ENCODE peak calls at places on chromosome 12, in four cellular contexts. One of them, this sample, is unnamed.
A peak's percentile ranks its signal among the peaks of the same experiment; 100 is the strongest.

GRCh38 chr12:62724947-62725447 is 210.0 kb downstream of the PPM1H start:
- DNase-seq in ascending aorta: no peak
- DNase-seq in uterus: peak; percentile 76
- DNase-seq in aorta: no peak
- DNase-seq in this sample: no peak

GRCh38 chr12:20248646-20249045 is 119.7 kb upstream of the PDE3A start:
- DNase-seq in ascending aorta: no peak
- DNase-seq in uterus: no peak
- DNase-seq in aorta: no peak
- DNase-seq in this sample: no peak

GRCh38 chr12:54324617-54325441 is at the start of gene COPZ1:
- DNase-seq in ascending aorta: peak; percentile 97
- DNase-seq in uterus: peak; percentile 98
- DNase-seq in aorta: peak; percentile 97
- DNase-seq in this sample: peak; percentile 96

GRCh38 chr12:126389215-126389841 is 1324.1 kb downstream of the AACS start:
- DNase-seq in ascending aorta: no peak
- DNase-seq in uterus: no peak
- DNase-seq in aorta: no peak
- DNase-seq in this sample: no peak

GRCh38 chr12:23950011-23950774 is 723 bp upstream of the SOX5 start:
- DNase-seq in ascending aorta: no peak
- DNase-seq in uterus: no peak
- DNase-seq in aorta: no peak
- DNase-seq in this sample: no peak

GRCh38 chr12:49304161-49304560 is 9.2 kb downstream of the PRPH start:
- DNase-seq in ascending aorta: no peak
- DNase-seq in uterus: no peak
- DNase-seq in aorta: peak; percentile 5
- DNase-seq in this sample: no peak

GRCh38 chr12:131046813-131047788 is 93.4 kb downstream of the ADGRD1 start:
- DNase-seq in ascending aorta: no peak
- DNase-seq in uterus: no peak
- DNase-seq in aorta: peak; percentile 81
- DNase-seq in this sample: peak; percentile 25

GRCh38 chr12:77754086-77754485 is 76.6 kb upstream of the NAV3 start:
- DNase-seq in ascending aorta: no peak
- DNase-seq in uterus: no peak
- DNase-seq in aorta: no peak
- DNase-seq in this sample: no peak

DNA sequence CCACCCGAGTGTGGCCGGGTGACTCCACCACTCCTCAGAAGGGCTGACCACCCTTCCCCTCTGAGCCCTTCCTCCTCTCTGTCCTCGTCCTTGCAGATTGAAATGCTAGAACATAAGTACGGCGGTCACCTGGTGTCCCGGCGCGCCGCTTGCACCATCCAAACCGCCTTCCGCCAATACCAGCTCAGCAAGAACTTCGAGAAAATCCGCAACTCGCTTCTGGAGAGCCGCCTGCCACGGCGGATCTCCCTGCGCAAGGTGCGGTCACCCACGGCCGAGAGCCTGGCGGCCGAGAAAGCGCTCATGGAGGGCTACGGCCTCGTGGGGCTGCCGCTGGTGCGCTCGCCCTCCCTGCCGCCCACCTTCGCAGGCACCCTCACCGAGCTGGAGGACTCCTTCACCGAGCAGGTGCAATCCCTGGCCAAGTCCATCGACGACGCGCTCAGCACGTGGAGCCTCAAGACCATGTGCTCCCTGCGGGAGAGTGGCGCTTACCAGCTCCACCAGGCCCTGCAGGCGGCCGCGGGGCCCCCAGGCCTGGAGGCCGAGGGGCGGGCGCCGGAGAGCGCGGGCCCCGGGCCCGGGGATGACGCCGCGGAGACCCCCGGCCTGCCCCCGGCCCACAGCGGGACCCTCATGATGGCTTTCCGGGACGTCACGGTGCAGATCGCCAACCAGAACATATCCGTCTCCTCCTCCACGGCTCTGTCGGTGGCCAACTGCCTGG is 71.8 kb downstream of the IQSEC3 start:
- DNase-seq in ascending aorta: no peak
- DNase-seq in uterus: no peak
- DNase-seq in aorta: no peak
- DNase-seq in this sample: no peak
- H3K27me3 ChIP-seq in ascending aorta: no peaks in the 10 kb centered on the region
- H3K27me3 ChIP-seq in uterus: no peaks in the 10 kb centered on the region
- H3K27me3 ChIP-seq in aorta: no peaks in the 10 kb centered on the region
- H3K27me3 ChIP-seq in this sample: peaks cover 27% of the 10 kb centered on the region

DNA sequence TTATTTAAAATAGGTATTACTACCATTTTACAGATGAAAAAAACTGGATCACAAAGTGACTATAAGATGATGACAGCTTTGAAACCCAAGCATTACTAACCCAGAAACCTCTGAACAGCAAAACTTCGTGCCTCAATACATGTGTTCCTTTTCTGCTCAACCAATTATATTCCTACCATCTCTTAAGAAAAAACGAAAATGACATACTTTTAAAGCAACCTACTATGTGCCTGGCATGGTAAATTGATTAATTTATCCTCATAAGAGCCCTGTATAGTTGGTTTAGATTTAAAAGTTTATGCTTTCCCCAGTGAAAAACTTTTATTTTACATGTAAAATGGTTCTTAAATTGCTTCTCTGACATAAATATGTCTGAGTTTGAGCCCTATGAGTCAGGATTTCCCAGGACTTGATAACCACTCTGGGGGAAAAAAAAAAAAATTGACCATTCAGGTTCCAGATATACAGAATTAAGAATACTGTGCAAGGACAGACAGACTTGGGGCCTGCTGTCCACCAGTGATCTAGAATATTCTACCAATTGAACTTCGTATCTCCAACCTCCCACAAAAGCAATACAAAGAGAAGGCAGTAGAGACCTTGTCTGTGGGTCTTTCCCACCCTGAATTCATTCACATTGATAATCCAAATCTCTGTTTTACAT is 4.3 kb downstream of the SINHCAF start:
- DNase-seq in ascending aorta: no peak
- DNase-seq in uterus: no peak
- DNase-seq in aorta: no peak
- DNase-seq in this sample: no peak
- H3K4me1 ChIP-seq in ascending aorta: no peaks in the 10 kb centered on the region
- H3K4me1 ChIP-seq in uterus: no peaks in the 10 kb centered on the region
- H3K4me1 ChIP-seq in aorta: no peaks in the 10 kb centered on the region
- H3K4me1 ChIP-seq in this sample: peaks cover 11% of the 10 kb centered on the region

GRCh38 chr12:22255097-22255496 is 79.4 kb downstream of the ST8SIA1 start:
- DNase-seq in ascending aorta: no peak
- DNase-seq in uterus: no peak
- DNase-seq in aorta: no peak
- DNase-seq in this sample: no peak

GRCh38 chr12:22256076-22256475 is 78.4 kb downstream of the ST8SIA1 start:
- DNase-seq in ascending aorta: no peak
- DNase-seq in uterus: no peak
- DNase-seq in aorta: no peak
- DNase-seq in this sample: no peak

GRCh38 chr12:22254450-22254849 is 80.1 kb downstream of the ST8SIA1 start:
- DNase-seq in ascending aorta: no peak
- DNase-seq in uterus: no peak
- DNase-seq in aorta: no peak
- DNase-seq in this sample: no peak

GRCh38 chr12:22256634-22257033 is 77.9 kb downstream of the ST8SIA1 start:
- DNase-seq in ascending aorta: no peak
- DNase-seq in uterus: no peak
- DNase-seq in aorta: no peak
- DNase-seq in this sample: no peak

DNA sequence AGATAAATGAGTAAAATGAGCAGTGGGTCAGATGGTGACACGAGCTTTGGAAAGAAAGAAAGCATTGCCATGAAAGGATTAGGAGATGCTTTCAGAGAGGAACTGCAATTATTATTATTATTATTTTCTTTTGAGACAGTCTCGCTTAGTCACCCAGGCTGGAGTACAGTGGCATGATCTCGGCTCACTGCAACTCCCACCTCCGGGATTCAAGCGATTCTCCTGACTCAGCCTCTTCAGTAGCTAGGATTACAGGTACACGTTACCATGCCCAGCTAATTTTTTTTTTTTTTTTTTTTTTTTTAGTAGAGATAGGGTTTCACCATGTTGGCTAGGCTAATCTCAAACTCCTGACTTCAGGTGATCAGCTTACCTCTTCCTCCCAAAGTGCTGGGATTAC is 77.4 kb downstream of the ST8SIA1 start:
- DNase-seq in ascending aorta: no peak
- DNase-seq in uterus: no peak
- DNase-seq in aorta: no peak
- DNase-seq in this sample: no peak
- H3K27me3 ChIP-seq in ascending aorta: no peaks in the 10 kb centered on the region
- H3K27me3 ChIP-seq in uterus: no peaks in the 10 kb centered on the region
- H3K27me3 ChIP-seq in aorta: no peaks in the 10 kb centered on the region
- H3K27me3 ChIP-seq in this sample: no peaks in the 10 kb centered on the region

DNA sequence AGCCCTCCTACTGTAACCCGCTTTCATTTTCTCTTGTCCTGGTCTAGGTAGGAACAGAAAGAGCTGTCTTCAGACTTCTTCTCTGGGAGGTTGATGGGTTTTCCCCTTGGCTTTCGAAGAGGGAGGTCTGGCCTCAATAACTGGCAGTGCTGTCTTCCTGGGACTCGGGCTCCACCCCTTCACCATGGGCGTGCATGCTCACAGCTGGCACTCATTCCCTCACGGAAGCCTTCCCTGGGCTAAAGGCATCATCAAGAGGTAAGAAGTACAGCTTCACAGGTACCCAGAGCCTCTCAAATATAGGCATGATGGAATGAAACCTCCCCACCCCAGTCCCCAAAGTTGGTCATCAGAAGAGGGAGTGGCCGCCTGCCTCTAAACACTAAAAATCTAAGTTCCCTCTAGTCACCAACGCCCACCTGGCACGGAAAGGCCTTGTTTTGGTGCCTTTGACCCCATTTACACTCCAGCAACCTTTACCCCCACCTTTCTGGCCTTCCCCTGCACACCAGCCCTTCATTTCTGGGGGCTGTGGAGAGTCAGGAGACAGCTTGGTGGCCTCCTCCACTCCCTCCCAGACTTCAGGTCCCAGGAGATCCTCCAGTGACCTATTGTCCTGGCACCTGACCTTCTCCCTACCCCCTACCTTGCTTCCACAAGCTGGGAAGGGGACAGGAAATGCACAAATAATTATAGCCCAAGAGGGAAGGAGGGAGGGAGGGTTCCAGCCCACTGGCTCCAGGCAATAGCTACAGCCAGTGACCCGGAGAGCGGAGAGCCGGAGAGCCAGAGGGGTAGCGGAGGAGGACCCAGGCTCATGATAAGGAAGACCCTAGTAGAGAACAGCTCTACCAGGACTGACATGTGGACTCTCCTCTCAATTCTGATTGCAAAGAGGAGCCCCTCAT is 2.8 kb downstream of the RAPGEF3 start:
- DNase-seq in ascending aorta: no peak
- DNase-seq in uterus: no peak
- DNase-seq in aorta: no peak
- DNase-seq in this sample: no peak
- H3K4me1 ChIP-seq in ascending aorta: peaks cover 32% of the 10 kb centered on the region
- H3K4me1 ChIP-seq in uterus: peaks cover 3% of the 10 kb centered on the region
- H3K4me1 ChIP-seq in aorta: peaks cover 2% of the 10 kb centered on the region
- H3K4me1 ChIP-seq in this sample: peaks cover 41% of the 10 kb centered on the region

GRCh38 chr12:117101953-117102833 is 3.0 kb upstream of the TESC start:
- DNase-seq in ascending aorta: no peak
- DNase-seq in uterus: no peak
- DNase-seq in aorta: peak; percentile 47
- DNase-seq in this sample: no peak
- H3K27me3 ChIP-seq in ascending aorta: peaks cover 16% of the 10 kb centered on the region
- H3K27me3 ChIP-seq in uterus: peaks cover 4% of the 10 kb centered on the region
- H3K27me3 ChIP-seq in aorta: no peaks in the 10 kb centered on the region
- H3K27me3 ChIP-seq in this sample: peaks cover 50% of the 10 kb centered on the region

GRCh38 chr12:53219116-53219955 is 12.3 kb upstream of the ITGB7 start:
- DNase-seq in ascending aorta: no peak
- DNase-seq in uterus: no peak
- DNase-seq in aorta: peak; percentile 86
- DNase-seq in this sample: no peak

GRCh38 chr12:53217049-53217929 is 10.2 kb upstream of the ITGB7 start:
- DNase-seq in ascending aorta: no peak
- DNase-seq in uterus: no peak
- DNase-seq in aorta: peak; percentile 86
- DNase-seq in this sample: no peak

GRCh38 chr12:53217930-53218307 is 10.9 kb upstream of the ITGB7 start:
- DNase-seq in ascending aorta: no peak
- DNase-seq in uterus: no peak
- DNase-seq in aorta: peak; percentile 69
- DNase-seq in this sample: no peak

GRCh38 chr12:53219956-53220856 is 11.8 kb downstream of the RARG start:
- DNase-seq in ascending aorta: no peak
- DNase-seq in uterus: peak; percentile 72
- DNase-seq in aorta: peak; percentile 87
- DNase-seq in this sample: no peak

GRCh38 chr12:53218551-53219114 is 11.6 kb upstream of the ITGB7 start:
- DNase-seq in ascending aorta: no peak
- DNase-seq in uterus: no peak
- DNase-seq in aorta: peak; percentile 76
- DNase-seq in this sample: no peak
- H3K4me1 ChIP-seq in ascending aorta: peaks cover 23% of the 10 kb centered on the region
- H3K4me1 ChIP-seq in uterus: peaks cover 35% of the 10 kb centered on the region
- H3K4me1 ChIP-seq in aorta: no peaks in the 10 kb centered on the region
- H3K4me1 ChIP-seq in this sample: peaks cover 49% of the 10 kb centered on the region